ENCODE peak calls at places on chromosome 17, in four cellular contexts. One of them, this sample, is unnamed.

GRCh38 chr17:16286947-16287562 is 66.2 kb downstream of the CENPV start:
- DNase-seq in kidney tubule cell: no peak
- DNase-seq in stimulated activated CD4-positive, alpha-beta T cell treated with anti-CD3 and anti-CD28 coated beads, Interleukin-4, amount 100 ng/mL, for 1 hour: no peak
- DNase-seq in activated naive CD4-positive, alpha-beta T cell treated with anti-CD3 and anti-CD28 coated beads, Interleukin-2, amount 10 ng/mL, durations not matched to agents 7 days and 5 days: no peak
- DNase-seq in this sample: peak; percentile 56

GRCh38 chr17:57911834-57912673 is 43.2 kb downstream of the CUEDC1 start:
- DNase-seq in kidney tubule cell: peak; percentile 57
- DNase-seq in stimulated activated CD4-positive, alpha-beta T cell treated with anti-CD3 and anti-CD28 coated beads, Interleukin-4, amount 100 ng/mL, for 1 hour: no peak
- DNase-seq in activated naive CD4-positive, alpha-beta T cell treated with anti-CD3 and anti-CD28 coated beads, Interleukin-2, amount 10 ng/mL, durations not matched to agents 7 days and 5 days: no peak
- DNase-seq in this sample: no peak

GRCh38 chr17:43842975-43843325 is 4.0 kb upstream of the CD300LG start:
- DNase-seq in kidney tubule cell: no peak
- DNase-seq in stimulated activated CD4-positive, alpha-beta T cell treated with anti-CD3 and anti-CD28 coated beads, Interleukin-4, amount 100 ng/mL, for 1 hour: no peak
- DNase-seq in activated naive CD4-positive, alpha-beta T cell treated with anti-CD3 and anti-CD28 coated beads, Interleukin-2, amount 10 ng/mL, durations not matched to agents 7 days and 5 days: no peak
- DNase-seq in this sample: no peak

GRCh38 chr17:82655038-82655479 is 6.8 kb upstream of the WDR45B start:
- DNase-seq in kidney tubule cell: peak; percentile 11
- DNase-seq in stimulated activated CD4-positive, alpha-beta T cell treated with anti-CD3 and anti-CD28 coated beads, Interleukin-4, amount 100 ng/mL, for 1 hour: no peak
- DNase-seq in activated naive CD4-positive, alpha-beta T cell treated with anti-CD3 and anti-CD28 coated beads, Interleukin-2, amount 10 ng/mL, durations not matched to agents 7 days and 5 days: no peak
- DNase-seq in this sample: peak; percentile 10

GRCh38 chr17:37259030-37259735 is 116.6 kb upstream of the C17orf78 start:
- DNase-seq in kidney tubule cell: peak; percentile 78
- DNase-seq in stimulated activated CD4-positive, alpha-beta T cell treated with anti-CD3 and anti-CD28 coated beads, Interleukin-4, amount 100 ng/mL, for 1 hour: no peak
- DNase-seq in activated naive CD4-positive, alpha-beta T cell treated with anti-CD3 and anti-CD28 coated beads, Interleukin-2, amount 10 ng/mL, durations not matched to agents 7 days and 5 days: no peak
- DNase-seq in this sample: peak; percentile 69

GRCh38 chr17:44113868-44114840 is 9.3 kb downstream of the HDAC5 start:
- DNase-seq in kidney tubule cell: no peak
- DNase-seq in stimulated activated CD4-positive, alpha-beta T cell treated with anti-CD3 and anti-CD28 coated beads, Interleukin-4, amount 100 ng/mL, for 1 hour: no peak
- DNase-seq in activated naive CD4-positive, alpha-beta T cell treated with anti-CD3 and anti-CD28 coated beads, Interleukin-2, amount 10 ng/mL, durations not matched to agents 7 days and 5 days: no peak
- DNase-seq in this sample: no peak

GRCh38 chr17:43308999-43309398 is 75.2 kb upstream of the RNU2-1 start:
- DNase-seq in kidney tubule cell: no peak
- DNase-seq in stimulated activated CD4-positive, alpha-beta T cell treated with anti-CD3 and anti-CD28 coated beads, Interleukin-4, amount 100 ng/mL, for 1 hour: no peak
- DNase-seq in activated naive CD4-positive, alpha-beta T cell treated with anti-CD3 and anti-CD28 coated beads, Interleukin-2, amount 10 ng/mL, durations not matched to agents 7 days and 5 days: no peak
- DNase-seq in this sample: no peak

GRCh38 chr17:63434951-63435571 is 11.0 kb downstream of the CYB561 start:
- DNase-seq in kidney tubule cell: peak; percentile 70
- DNase-seq in stimulated activated CD4-positive, alpha-beta T cell treated with anti-CD3 and anti-CD28 coated beads, Interleukin-4, amount 100 ng/mL, for 1 hour: no peak
- DNase-seq in activated naive CD4-positive, alpha-beta T cell treated with anti-CD3 and anti-CD28 coated beads, Interleukin-2, amount 10 ng/mL, durations not matched to agents 7 days and 5 days: peak; percentile 77
- DNase-seq in this sample: no peak

GRCh38 chr17:18203308-18203707 is 19.7 kb downstream of the ALKBH5 start:
- DNase-seq in kidney tubule cell: peak; percentile 68
- DNase-seq in stimulated activated CD4-positive, alpha-beta T cell treated with anti-CD3 and anti-CD28 coated beads, Interleukin-4, amount 100 ng/mL, for 1 hour: no peak
- DNase-seq in activated naive CD4-positive, alpha-beta T cell treated with anti-CD3 and anti-CD28 coated beads, Interleukin-2, amount 10 ng/mL, durations not matched to agents 7 days and 5 days: no peak
- DNase-seq in this sample: no peak